ENCODE peak calls at places on chromosomes 13 and 19, in four cellular contexts. M is foreskin fibroblast, W is uterus, T is right lobe of liver. S is an unnamed sample.

GRCh38 chr19:34677386-34678084 is at the start of gene ZNF302:
- DNase-seq in T (peak; percentile 98), W (peak; percentile 95), M (peak; percentile 98), S (peak; percentile 90)

GRCh38 chr19:41457241-41457640 is 14.3 kb downstream of the ERICH4 start:
- DNase-seq in W (no peak), T (no peak), M (no peak), S (no peak)

GRCh38 chr13:75635621-75636338 is at the start of gene LMO7:
- DNase-seq in T (peak; percentile 53), M (peak; percentile 66), W (no peak), S (no peak)

GRCh38 chr19:17183858-17184271 is 31.3 kb upstream of the USE1 start:
- DNase-seq in T (no peak), W (no peak), M (no peak), S (no peak)

GRCh38 chr13:93226623-93227279 is at the start of gene GPC6:
- DNase-seq in W (no peak), M (peak; percentile 89), T (peak; percentile 70), S (peak; percentile 88)

GRCh38 chr13:67296511-67296910 is 66.4 kb upstream of the PCDH9 start:
- DNase-seq in M (peak; percentile 24), W (no peak), T (no peak), S (no peak)

GRCh38 chr19:3698386-3698950 is 1.8 kb downstream of the PIP5K1C start:
- DNase-seq in M (no peak), T (no peak), W (no peak), S (no peak)

GRCh38 chr19:48171584-48172170 is 1.2 kb downstream of the ZSWIM9 start:
- DNase-seq in M (no peak), W (no peak), T (no peak), S (no peak)

GRCh38 chr19:16398530-16399241 is 73.1 kb downstream of the EPS15L1 start:
- DNase-seq in M (no peak), W (no peak), T (no peak), S (no peak)

GRCh38 chr19:54262470-54262869 is 5.4 kb upstream of the LILRB5 start:
- DNase-seq in W (no peak), M (no peak), T (no peak), S (no peak)

GRCh38 chr19:39843919-39844793 is 2.0 kb downstream of the FBL start:
- DNase-seq in M (no peak), W (no peak), T (no peak), S (no peak)

GRCh38 chr19:18231775-18232174 is 5.5 kb upstream of the PDE4C start:
- DNase-seq in W (no peak), M (no peak), T (no peak), S (no peak)

GRCh38 chr13:59534806-59535205 is 628.9 kb downstream of the DIAPH3 start:
- DNase-seq in W (no peak), T (no peak), M (no peak), S (no peak)

GRCh38 chr19:9018163-9018875 is 8.1 kb upstream of the MUC16 start:
- DNase-seq in M (no peak), T (no peak), W (peak; percentile 55), S (no peak)

GRCh38 chr19:58499021-58499927 is 12.5 kb downstream of the SLC27A5 start:
- DNase-seq in T (peak; percentile 100), M (peak; percentile 99), W (peak; percentile 100), S (peak; percentile 94)
- TF ChIP-seq CTCF in T (no peak), M (peak; percentile 28), W (peak; percentile 23), S (peak; percentile 47)

DNA sequence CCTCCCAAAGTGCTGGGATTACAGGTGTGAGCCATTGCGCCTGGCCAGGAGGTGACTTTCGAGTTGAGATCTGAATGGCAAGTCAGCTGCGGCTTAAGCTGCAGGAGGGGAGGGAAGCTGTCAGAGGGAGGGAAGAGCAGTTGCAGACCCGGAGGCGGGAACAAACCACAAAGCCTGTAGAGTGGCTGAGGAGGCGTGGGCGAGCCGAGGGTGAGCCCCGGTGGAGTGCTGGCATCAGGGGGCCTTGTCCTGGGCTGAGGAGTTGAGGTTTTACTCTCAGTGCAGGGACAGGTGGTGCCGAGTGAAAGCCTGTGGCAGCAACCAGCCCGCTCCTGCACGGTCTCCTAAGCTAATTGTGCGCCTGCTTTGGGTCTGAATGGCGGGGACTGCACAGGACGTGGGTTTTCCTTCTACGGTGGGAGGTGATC is 24.2 kb downstream of the PPP1R37 start:
- DNase-seq in T (no peak), W (no peak), M (no peak), S (no peak)
- H3K4me3 ChIP-seq in T (no peak overlapping the region), W (no peak overlapping the region), M (no peak overlapping the region), S (no peak overlapping the region)

DNA sequence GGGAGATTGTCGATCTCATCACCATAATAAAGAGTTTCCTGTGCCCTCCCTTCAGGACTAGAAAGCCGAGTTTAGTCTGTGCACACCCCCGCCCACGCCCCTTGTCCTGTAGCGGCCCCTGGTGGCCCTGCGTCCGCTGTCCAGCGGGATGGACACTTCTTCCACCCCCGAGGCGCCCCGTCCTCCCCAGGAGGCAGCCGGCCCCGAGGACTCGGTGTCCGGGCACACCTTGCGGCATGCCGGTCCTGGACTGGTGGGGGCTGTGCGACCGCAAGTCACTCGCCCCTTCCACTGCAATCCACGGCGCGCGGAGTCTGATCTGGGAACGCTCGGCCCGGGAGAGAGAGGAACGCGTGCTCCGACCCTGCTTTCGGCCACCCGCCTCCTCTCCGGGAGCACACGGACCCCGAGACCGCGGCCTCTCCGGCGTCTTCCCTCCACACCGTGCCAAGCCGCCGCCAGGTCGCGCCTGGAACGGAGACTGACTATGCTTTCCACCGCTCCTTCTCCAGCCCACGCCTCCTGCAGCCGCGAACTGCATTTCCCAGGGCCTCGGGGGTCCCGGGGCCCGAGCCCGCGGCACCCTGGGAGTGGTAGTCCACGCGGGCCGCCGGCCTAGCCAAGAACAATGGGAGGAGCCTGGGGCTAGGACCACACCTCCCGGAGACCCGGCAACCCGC is 678 bp upstream of the KMT2B start:
- DNase-seq in M (peak; percentile 95), W (peak; percentile 87), T (peak; percentile 97), S (peak; percentile 33)
- TF ChIP-seq CTCF in M (peak; percentile 90), W (peak; percentile 88), T (peak; percentile 94), S (peak; percentile 91)

GRCh38 chr19:49926520-49926919 is 2.5 kb upstream of the ATF5 start:
- DNase-seq in W (no peak), T (no peak), M (no peak), S (no peak)
- H3K4me3 ChIP-seq in W (no peak overlapping the region), T (no peak overlapping the region), M (no peak overlapping the region), S (no peak overlapping the region)